ENCODE peak calls at places on chromosomes 13 and 19, in seven cellular contexts. One of them, this sample, is unnamed.

GRCh38 chr19:36894849-36895383 is 21.2 kb downstream of the ZNF829 start:
- DNase-seq in SK-N-SH: no peak
- DNase-seq in GM23338: no peak
- DNase-seq in prostate gland: no peak
- DNase-seq in stomach: no peak
- DNase-seq in breast epithelium: no peak
- DNase-seq in K562: no peak
- DNase-seq in this sample: no peak

GRCh38 chr19:4930664-4931063 is 21.4 kb downstream of the UHRF1 start:
- DNase-seq in prostate gland: no peak
- DNase-seq in SK-N-SH: no peak
- DNase-seq in K562: peak; percentile 31
- DNase-seq in GM23338: no peak
- DNase-seq in stomach: no peak
- DNase-seq in breast epithelium: no peak
- DNase-seq in this sample: no peak

GRCh38 chr19:6448045-6448444 is 11.5 kb downstream of the SLC25A23 start:
- DNase-seq in K562: no peak
- DNase-seq in prostate gland: no peak
- DNase-seq in SK-N-SH: no peak
- DNase-seq in breast epithelium: no peak
- DNase-seq in stomach: no peak
- DNase-seq in GM23338: no peak
- DNase-seq in this sample: no peak

GRCh38 chr13:38899581-38899980 is 91.0 kb downstream of the STOML3 start:
- DNase-seq in breast epithelium: no peak
- DNase-seq in K562: no peak
- DNase-seq in prostate gland: no peak
- DNase-seq in GM23338: no peak
- DNase-seq in SK-N-SH: no peak
- DNase-seq in stomach: no peak
- DNase-seq in this sample: no peak

GRCh38 chr13:98144501-98145350 is 1.8 kb downstream of the FARP1 start:
- DNase-seq in GM23338: peak; percentile 78
- DNase-seq in SK-N-SH: peak; percentile 34
- DNase-seq in breast epithelium: no peak
- DNase-seq in prostate gland: peak; percentile 46
- DNase-seq in stomach: no peak
- DNase-seq in K562: no peak
- DNase-seq in this sample: no peak

GRCh38 chr13:100818706-100819105 is 144.1 kb upstream of the TMTC4 start:
- DNase-seq in GM23338: no peak
- DNase-seq in SK-N-SH: no peak
- DNase-seq in breast epithelium: peak; percentile 47
- DNase-seq in prostate gland: no peak
- DNase-seq in K562: no peak
- DNase-seq in stomach: peak; percentile 47
- DNase-seq in this sample: peak; percentile 75

GRCh38 chr13:27034678-27035111 is 136.9 kb downstream of the USP12 start:
- DNase-seq in prostate gland: no peak
- DNase-seq in K562: no peak
- DNase-seq in GM23338: peak; percentile 63
- DNase-seq in SK-N-SH: no peak
- DNase-seq in breast epithelium: no peak
- DNase-seq in stomach: no peak
- DNase-seq in this sample: no peak

GRCh38 chr19:32594021-32594420 is 13.0 kb downstream of the PDCD5 start:
- DNase-seq in SK-N-SH: no peak
- DNase-seq in prostate gland: no peak
- DNase-seq in stomach: no peak
- DNase-seq in breast epithelium: no peak
- DNase-seq in K562: no peak
- DNase-seq in GM23338: no peak
- DNase-seq in this sample: no peak

GRCh38 chr13:27791146-27791900 is 960 bp upstream of the GSX1 start:
- DNase-seq in breast epithelium: no peak
- DNase-seq in SK-N-SH: no peak
- DNase-seq in prostate gland: no peak
- DNase-seq in GM23338: peak; percentile 31
- DNase-seq in stomach: no peak
- DNase-seq in K562: no peak
- DNase-seq in this sample: no peak

GRCh38 chr13:82698383-82698782 is 1183.9 kb downstream of the SLITRK1 start:
- DNase-seq in prostate gland: no peak
- DNase-seq in breast epithelium: no peak
- DNase-seq in GM23338: no peak
- DNase-seq in stomach: no peak
- DNase-seq in SK-N-SH: no peak
- DNase-seq in K562: no peak
- DNase-seq in this sample: no peak

GRCh38 chr13:37715606-37716015 is 117.0 kb upstream of the POSTN start:
- DNase-seq in GM23338: no peak
- DNase-seq in prostate gland: no peak
- DNase-seq in stomach: no peak
- DNase-seq in K562: no peak
- DNase-seq in breast epithelium: no peak
- DNase-seq in SK-N-SH: no peak
- DNase-seq in this sample: no peak

GRCh38 chr13:42946927-42947326 is 45.1 kb downstream of the EPSTI1 start:
- DNase-seq in prostate gland: no peak
- DNase-seq in SK-N-SH: no peak
- DNase-seq in K562: no peak
- DNase-seq in GM23338: no peak
- DNase-seq in stomach: no peak
- DNase-seq in breast epithelium: no peak
- DNase-seq in this sample: no peak

GRCh38 chr13:50449465-50449864 is 394.0 kb downstream of the DLEU7 start:
- DNase-seq in SK-N-SH: no peak
- DNase-seq in stomach: no peak
- DNase-seq in breast epithelium: no peak
- DNase-seq in K562: no peak
- DNase-seq in GM23338: no peak
- DNase-seq in prostate gland: no peak
- DNase-seq in this sample: no peak

GRCh38 chr13:46134961-46135522 is 30.2 kb upstream of the CPB2 start:
- DNase-seq in stomach: peak; percentile 47
- DNase-seq in K562: no peak
- DNase-seq in breast epithelium: peak; percentile 64
- DNase-seq in GM23338: peak; percentile 65
- DNase-seq in SK-N-SH: no peak
- DNase-seq in prostate gland: peak; percentile 87
- DNase-seq in this sample: no peak

GRCh38 chr19:34145741-34146202 is 26.5 kb upstream of the LSM14A start:
- DNase-seq in stomach: peak; percentile 54
- DNase-seq in breast epithelium: no peak
- DNase-seq in prostate gland: peak; percentile 17
- DNase-seq in GM23338: peak; percentile 76
- DNase-seq in K562: peak; percentile 66
- DNase-seq in SK-N-SH: peak; percentile 74
- DNase-seq in this sample: no peak

GRCh38 chr19:8456064-8456463 is 11.3 kb downstream of the HNRNPM start:
- DNase-seq in GM23338: peak; percentile 64
- DNase-seq in SK-N-SH: no peak
- DNase-seq in prostate gland: no peak
- DNase-seq in breast epithelium: no peak
- DNase-seq in stomach: no peak
- DNase-seq in K562: no peak
- DNase-seq in this sample: peak; percentile 59

GRCh38 chr19:58037927-58038687 is 4.3 kb downstream of the ZSCAN1 start:
- DNase-seq in K562: no peak
- DNase-seq in GM23338: peak; percentile 86
- DNase-seq in breast epithelium: no peak
- DNase-seq in stomach: no peak
- DNase-seq in SK-N-SH: no peak
- DNase-seq in prostate gland: no peak
- DNase-seq in this sample: no peak

GRCh38 chr19:9981406-9982260 is 28.7 kb downstream of the COL5A3 start:
- DNase-seq in breast epithelium: no peak
- DNase-seq in SK-N-SH: no peak
- DNase-seq in GM23338: no peak
- DNase-seq in prostate gland: no peak
- DNase-seq in stomach: no peak
- DNase-seq in K562: no peak
- DNase-seq in this sample: no peak

GRCh38 chr19:51185069-51185867 is 39.6 kb upstream of the CD33 start:
- DNase-seq in GM23338: no peak
- DNase-seq in breast epithelium: no peak
- DNase-seq in prostate gland: no peak
- DNase-seq in SK-N-SH: no peak
- DNase-seq in K562: no peak
- DNase-seq in stomach: no peak
- DNase-seq in this sample: no peak

GRCh38 chr19:55552206-55552605 is 6.9 kb upstream of the SBK3 start:
- DNase-seq in stomach: no peak
- DNase-seq in breast epithelium: no peak
- DNase-seq in SK-N-SH: no peak
- DNase-seq in GM23338: no peak
- DNase-seq in K562: no peak
- DNase-seq in prostate gland: no peak
- DNase-seq in this sample: no peak

GRCh38 chr19:30442715-30443114 is 70.5 kb downstream of the ZNF536 start:
- DNase-seq in K562: no peak
- DNase-seq in SK-N-SH: no peak
- DNase-seq in prostate gland: no peak
- DNase-seq in stomach: no peak
- DNase-seq in breast epithelium: no peak
- DNase-seq in GM23338: no peak
- DNase-seq in this sample: no peak

GRCh38 chr13:24631922-24632321 is 48.3 kb upstream of the ATP12A start:
- DNase-seq in GM23338: no peak
- DNase-seq in K562: no peak
- DNase-seq in stomach: no peak
- DNase-seq in prostate gland: no peak
- DNase-seq in SK-N-SH: no peak
- DNase-seq in breast epithelium: no peak
- DNase-seq in this sample: no peak

GRCh38 chr19:42794751-42795150 is 29.3 kb upstream of the PSG8 start:
- DNase-seq in prostate gland: no peak
- DNase-seq in breast epithelium: no peak
- DNase-seq in GM23338: no peak
- DNase-seq in K562: no peak
- DNase-seq in stomach: no peak
- DNase-seq in SK-N-SH: no peak
- DNase-seq in this sample: no peak

GRCh38 chr13:44431150-44431549 is 57.5 kb downstream of the SERP2 start:
- DNase-seq in SK-N-SH: no peak
- DNase-seq in stomach: no peak
- DNase-seq in prostate gland: no peak
- DNase-seq in breast epithelium: no peak
- DNase-seq in K562: no peak
- DNase-seq in GM23338: no peak
- DNase-seq in this sample: no peak

GRCh38 chr13:44433863-44434262 is 60.2 kb downstream of the SERP2 start:
- DNase-seq in GM23338: no peak
- DNase-seq in K562: no peak
- DNase-seq in prostate gland: no peak
- DNase-seq in SK-N-SH: no peak
- DNase-seq in breast epithelium: no peak
- DNase-seq in stomach: no peak
- DNase-seq in this sample: no peak

GRCh38 chr13:44435142-44435982 is 61.7 kb downstream of the SERP2 start:
- DNase-seq in K562: peak; percentile 85
- DNase-seq in SK-N-SH: peak; percentile 93
- DNase-seq in GM23338: peak; percentile 100
- DNase-seq in breast epithelium: peak; percentile 99
- DNase-seq in stomach: peak; percentile 97
- DNase-seq in prostate gland: peak; percentile 99
- DNase-seq in this sample: peak; percentile 99

GRCh38 chr13:44434441-44435141 is 61.0 kb downstream of the SERP2 start:
- DNase-seq in stomach: no peak
- DNase-seq in prostate gland: no peak
- DNase-seq in K562: no peak
- DNase-seq in breast epithelium: no peak
- DNase-seq in SK-N-SH: no peak
- DNase-seq in GM23338: no peak
- DNase-seq in this sample: no peak

GRCh38 chr13:44432595-44432994 is 59.0 kb downstream of the SERP2 start:
- DNase-seq in GM23338: no peak
- DNase-seq in prostate gland: no peak
- DNase-seq in breast epithelium: no peak
- DNase-seq in stomach: no peak
- DNase-seq in SK-N-SH: no peak
- DNase-seq in K562: no peak
- DNase-seq in this sample: no peak
- TF ChIP-seq POLR2AphosphoS5 in GM23338: no peak
- TF ChIP-seq POLR2AphosphoS5 in prostate gland: peak; percentile 5
- TF ChIP-seq POLR2AphosphoS5 in breast epithelium: peak; percentile 34
- TF ChIP-seq POLR2AphosphoS5 in stomach: no peak
- TF ChIP-seq POLR2AphosphoS5 in SK-N-SH: no peak
- TF ChIP-seq POLR2AphosphoS5 in K562: no peak
- TF ChIP-seq POLR2AphosphoS5 in this sample: no peak

DNA sequence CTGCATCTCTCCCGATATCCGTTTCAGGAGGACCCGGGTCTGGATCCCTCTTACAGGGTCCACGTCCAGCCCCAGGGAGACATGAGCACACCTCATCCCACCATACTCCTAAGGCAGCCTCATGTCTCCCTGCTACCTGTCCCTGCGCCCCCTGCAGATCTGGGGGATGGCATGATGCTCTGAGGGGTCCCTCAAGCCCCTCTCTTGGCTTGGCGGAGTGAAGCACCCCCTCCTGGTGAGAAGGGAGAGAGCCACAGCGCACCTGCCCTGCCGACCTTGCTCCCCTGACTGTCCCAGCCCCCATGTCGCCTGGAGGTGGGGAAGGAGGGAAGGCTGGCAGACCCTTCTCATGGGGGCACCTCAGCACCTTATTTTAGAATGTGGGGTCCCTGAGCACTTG is 21.5 kb upstream of the ARHGEF7 start:
- DNase-seq in K562: no peak
- DNase-seq in stomach: no peak
- DNase-seq in prostate gland: no peak
- DNase-seq in GM23338: peak; percentile 46
- DNase-seq in SK-N-SH: no peak
- DNase-seq in breast epithelium: no peak
- DNase-seq in this sample: peak; percentile 52
- TF ChIP-seq CTCF in K562: no peak
- TF ChIP-seq CTCF in stomach: no peak
- TF ChIP-seq CTCF in prostate gland: no peak
- TF ChIP-seq CTCF in GM23338: peak; percentile 49
- TF ChIP-seq CTCF in SK-N-SH: no peak
- TF ChIP-seq CTCF in breast epithelium: no peak
- TF ChIP-seq CTCF in this sample: no peak

DNA sequence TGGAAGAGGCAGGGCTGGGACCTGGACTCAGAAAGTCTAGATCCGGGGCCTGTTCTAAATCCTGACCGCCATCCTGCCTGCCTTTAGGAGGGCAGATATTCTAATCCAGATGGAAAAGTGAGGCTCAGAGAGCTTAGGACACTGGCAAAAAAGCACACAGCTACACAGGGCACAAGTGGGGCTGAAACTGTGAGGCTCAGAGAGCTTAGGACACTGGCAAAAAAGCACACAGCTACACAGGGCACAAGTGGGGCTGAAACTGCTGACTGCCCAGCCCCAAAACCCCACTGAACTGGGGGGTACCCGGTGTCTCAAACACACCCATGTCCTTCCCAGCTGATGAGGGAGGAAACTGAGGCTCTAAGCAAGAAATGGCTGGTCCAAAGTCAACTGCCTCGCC is 2.0 kb downstream of the AKT1S1 start:
- DNase-seq in stomach: no peak
- DNase-seq in SK-N-SH: no peak
- DNase-seq in K562: no peak
- DNase-seq in breast epithelium: no peak
- DNase-seq in prostate gland: no peak
- DNase-seq in GM23338: no peak
- DNase-seq in this sample: no peak
- H3K4me3 ChIP-seq in stomach: peak overlapping the region; percentile 93
- H3K4me3 ChIP-seq in SK-N-SH: peak overlapping the region; percentile 74
- H3K4me3 ChIP-seq in K562: peak overlapping the region; percentile 84
- H3K4me3 ChIP-seq in breast epithelium: peak overlapping the region; percentile 82
- H3K4me3 ChIP-seq in prostate gland: peak overlapping the region; percentile 98
- H3K4me3 ChIP-seq in GM23338: peak overlapping the region; percentile 63
- H3K4me3 ChIP-seq in this sample: peak overlapping the region; percentile 100

GRCh38 chr13:23518231-23518630 is 52.0 kb upstream of the TNFRSF19 start:
- DNase-seq in prostate gland: no peak
- DNase-seq in SK-N-SH: no peak
- DNase-seq in stomach: no peak
- DNase-seq in breast epithelium: no peak
- DNase-seq in GM23338: no peak
- DNase-seq in K562: no peak
- DNase-seq in this sample: no peak
- TF ChIP-seq POLR2AphosphoS5 in prostate gland: no peak
- TF ChIP-seq POLR2AphosphoS5 in SK-N-SH: no peak
- TF ChIP-seq POLR2AphosphoS5 in stomach: no peak
- TF ChIP-seq POLR2AphosphoS5 in breast epithelium: no peak
- TF ChIP-seq POLR2AphosphoS5 in GM23338: no peak
- TF ChIP-seq POLR2AphosphoS5 in K562: no peak
- TF ChIP-seq POLR2AphosphoS5 in this sample: no peak